ENCODE peak calls at places on chromosomes 11 and 22, in seven cellular contexts. V is A549, W is stomach, L is transverse colon, I is H1, C is tibial nerve, P is ovary. Q is an unnamed sample.

GRCh38 chr22:19527321-19527721 is 3.1 kb upstream of the CLDN5 start:
- DNase-seq in V (no peak), W (no peak), L (no peak), I (no peak), C (no peak), P (no peak), Q (no peak)

GRCh38 chr11:70364745-70365535 is 33.4 kb upstream of the CTTN start:
- DNase-seq in V (no peak), W (no peak), L (no peak), I (no peak), C (no peak), P (no peak), Q (no peak)

GRCh38 chr11:26905368-26905767 is 88.5 kb upstream of the FIBIN start:
- DNase-seq in V (no peak), W (no peak), L (no peak), I (no peak), C (no peak), P (no peak), Q (no peak)

GRCh38 chr11:81026008-81026407 is 1585.2 kb upstream of the TENM4 start:
- DNase-seq in V (no peak), W (no peak), L (no peak), I (no peak), C (no peak), P (no peak), Q (no peak)

GRCh38 chr11:76236092-76237026 is 30.1 kb upstream of the WNT11 start:
- DNase-seq in V (peak), W (peak), L (peak), I (no peak), C (no peak), P (no peak), Q (no peak)

GRCh38 chr22:30636226-30637077 is 871 bp downstream of the SLC35E4 start:
- DNase-seq in V (no peak), W (peak), L (peak), I (no peak), C (no peak), P (peak), Q (no peak)

GRCh38 chr11:135006800-135007199 is 594.8 kb upstream of the B3GAT1 start:
- DNase-seq in V (no peak), W (no peak), L (no peak), I (no peak), C (no peak), P (no peak), Q (no peak)

GRCh38 chr22:48450188-48450825 is 1377.4 kb downstream of the BRD1 start:
- DNase-seq in V (no peak), W (no peak), L (no peak), I (no peak), C (no peak), P (no peak), Q (peak)

GRCh38 chr22:22397292-22397870 is 111.2 kb downstream of the ZNF280B start:
- DNase-seq in V (peak), W (no peak), L (no peak), I (no peak), C (peak), P (no peak), Q (no peak)

GRCh38 chr22:47784991-47785390 is 1022.5 kb downstream of the TBC1D22A start:
- DNase-seq in V (no peak), W (no peak), L (no peak), I (no peak), C (no peak), P (no peak), Q (no peak)

GRCh38 chr11:110472858-110473257 is 43.1 kb downstream of the FDX1 start:
- DNase-seq in V (no peak), W (no peak), L (no peak), I (no peak), C (no peak), P (no peak), Q (no peak)

GRCh38 chr11:72243567-72244316 is at the start of gene PHOX2A:
- DNase-seq in V (no peak), W (no peak), L (no peak), I (no peak), C (no peak), P (no peak), Q (no peak)
- H3K4me3 ChIP-seq in V (no peak), W (peak), L (peak), I (peak), C (no peak), P (no peak), Q (peak)

DNA sequence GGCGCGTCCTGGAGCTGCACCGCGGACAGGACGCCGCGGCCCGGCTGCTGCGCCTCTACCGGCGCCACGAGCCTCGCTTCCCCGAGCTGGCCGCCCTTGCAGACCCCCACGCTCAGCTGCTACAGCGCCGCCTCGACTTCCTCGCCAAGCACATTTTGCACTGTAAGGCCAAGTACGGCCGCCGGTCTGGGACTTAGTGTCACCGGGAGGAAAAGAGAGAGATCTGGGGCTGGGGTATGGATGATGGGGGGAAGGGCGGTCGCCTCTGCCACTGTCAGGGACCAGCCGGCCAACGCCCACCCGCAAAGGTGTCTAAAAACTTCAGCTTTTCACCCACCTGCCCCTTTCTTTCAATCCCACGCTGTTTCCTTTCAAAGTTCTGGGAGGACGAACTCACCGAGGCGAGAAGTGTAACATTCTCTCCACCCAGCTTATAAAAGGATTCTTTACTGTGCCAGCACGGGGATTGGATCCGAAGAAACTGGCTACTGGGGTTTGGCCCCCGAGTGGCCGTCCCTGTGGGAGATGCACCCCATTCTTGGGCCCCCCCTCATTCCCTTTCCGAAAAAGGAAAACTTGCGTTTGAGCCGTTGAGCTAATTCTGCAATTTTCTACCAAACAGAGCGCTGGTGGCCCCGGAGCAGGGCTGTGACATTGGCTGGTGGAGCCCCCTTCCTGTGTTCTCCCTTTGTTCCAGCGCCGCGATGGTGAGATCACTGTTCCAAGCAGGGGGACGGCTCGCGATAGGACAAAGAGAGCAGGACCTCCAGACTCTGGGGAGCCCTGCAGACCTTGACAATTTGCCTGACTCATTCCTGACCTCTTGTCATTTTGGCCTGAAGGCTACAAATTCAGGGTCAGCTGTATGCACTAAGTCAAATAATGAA is 1.7 kb downstream of the FJX1 start:
- DNase-seq in V (peak), W (no peak), L (peak), I (no peak), C (no peak), P (peak), Q (no peak)
- TF ChIP-seq CTCF in V (no peak), W (no peak), L (no peak), I (no peak), C (no peak), P (no peak), Q (no peak)

GRCh38 chr11:91707652-91708051 is 517.0 kb upstream of the FAT3 start:
- DNase-seq in V (no peak), W (no peak), L (no peak), I (no peak), C (no peak), P (no peak), Q (no peak)
- TF ChIP-seq EP300 in V (no peak), W (no peak), L (no peak), I (no peak), C (no peak), P (no peak), Q (no peak)

DNA sequence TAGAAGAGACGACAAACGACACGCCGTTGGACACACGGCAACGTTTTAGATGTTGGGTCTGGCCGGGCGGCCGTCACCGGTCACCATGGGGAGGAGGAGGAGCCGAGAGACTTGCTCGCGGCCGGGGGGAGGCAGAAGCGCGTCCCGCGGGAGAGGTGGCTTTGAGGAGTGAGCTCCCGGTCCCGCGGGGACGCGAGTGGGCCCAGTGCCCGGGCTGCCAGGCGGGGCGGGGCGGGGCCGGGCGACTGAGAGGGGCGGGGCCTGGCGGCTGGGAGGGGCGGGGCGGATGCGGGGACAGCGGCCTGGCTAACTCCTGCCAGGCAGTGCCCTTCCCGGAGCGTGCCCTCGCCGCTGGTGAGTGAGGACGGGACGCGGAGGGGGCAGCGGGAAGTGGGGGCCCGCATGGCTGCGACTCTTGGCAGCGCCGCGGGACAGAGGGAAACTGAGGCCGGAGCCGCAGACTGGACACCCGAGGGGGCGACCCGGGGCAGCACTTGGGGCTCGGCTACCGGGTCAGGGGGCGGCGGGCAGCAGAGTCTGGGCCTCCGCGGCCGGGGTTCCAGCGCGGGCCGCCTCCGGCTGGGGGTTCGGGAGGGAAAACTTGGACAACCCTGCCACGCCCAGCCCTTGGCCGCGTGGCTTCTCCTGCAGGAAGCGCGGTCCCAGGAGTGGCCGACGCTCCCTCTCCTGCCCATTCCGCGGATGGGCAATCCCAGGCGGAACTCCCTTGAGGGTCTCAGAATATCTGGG is at the start of gene TSPO:
- DNase-seq in V (peak), W (peak), L (peak), I (no peak), C (peak), P (peak), Q (peak)
- H3K4me3 ChIP-seq in V (peak), W (peak), L (peak), I (peak), C (peak), P (peak), Q (peak)

Q was measured in suprapubic skin.